ENCODE peak calls at places on chromosomes 2 and 18, in nine cellular contexts. U is prostate gland; J is adrenal gland; R is lower lobe of right lung; E is CD4-positive, CD25-positive, alpha-beta regulatory T cell; L is BE2C; G is pancreas; A is PC-3; T is thoracic aorta. H is an unnamed sample.

GRCh38 chr2:188415754-188416083 is 124.0 kb downstream of the GULP1 start:
- DNase-seq in U (no peak), J (no peak), R (no peak), E (no peak), L (no peak), G (no peak), A (peak; percentile 10), T (no peak), H (no peak)

GRCh38 chr2:181904022-181904632 is 12.6 kb downstream of the ITPRID2 start:
- DNase-seq in U (no peak), J (no peak), R (no peak), E (peak; percentile 36), L (no peak), G (no peak), A (peak; percentile 70), T (no peak), H (no peak)

GRCh38 chr2:221529943-221530652 is 42.0 kb downstream of the EPHA4 start:
- DNase-seq in U (peak; percentile 60), J (no peak), R (no peak), E (no peak), L (no peak), G (no peak), A (peak; percentile 82), T (no peak), H (no peak)

GRCh38 chr2:14967739-14968138 is 335.2 kb downstream of the LRATD1 start:
- DNase-seq in U (no peak), J (no peak), R (no peak), E (no peak), L (no peak), G (no peak), A (no peak), T (no peak), H (no peak)

GRCh38 chr2:99140860-99141109 is 722 bp upstream of the C2orf15 start:
- DNase-seq in U (no peak), J (no peak), R (no peak), E (no peak), L (no peak), G (no peak), A (no peak), T (no peak), H (no peak)

GRCh38 chr18:36769611-36770314 is 59.0 kb downstream of the TPGS2 start:
- DNase-seq in U (no peak), J (no peak), R (peak; percentile 55), E (no peak), L (peak; percentile 46), G (peak; percentile 76), A (no peak), T (no peak), H (no peak)

GRCh38 chr2:121748202-121748601 is 7.2 kb upstream of the TSN start:
- DNase-seq in U (no peak), J (no peak), R (no peak), E (no peak), L (peak; percentile 56), G (no peak), A (peak; percentile 50), T (no peak), H (no peak)

GRCh38 chr2:43174368-43175186 is 51.8 kb downstream of the ZFP36L2 start:
- DNase-seq in U (no peak), J (no peak), R (no peak), E (peak; percentile 86), L (no peak), G (no peak), A (no peak), T (no peak), H (peak; percentile 54)

GRCh38 chr2:62724886-62725711 is 19.6 kb downstream of the EHBP1 start:
- DNase-seq in U (no peak), J (no peak), R (peak; percentile 46), E (no peak), L (peak; percentile 23), G (peak; percentile 57), A (peak; percentile 52), T (no peak), H (peak; percentile 13)

GRCh38 chr2:64914735-64915509 is 74.3 kb upstream of the SLC1A4 start:
- DNase-seq in U (no peak), J (no peak), R (no peak), E (no peak), L (no peak), G (no peak), A (no peak), T (no peak), H (no peak)

GRCh38 chr18:21101172-21101571 is 10.4 kb downstream of the ROCK1 start:
- DNase-seq in U (no peak), J (no peak), R (no peak), E (no peak), L (no peak), G (no peak), A (no peak), T (no peak), H (no peak)

GRCh38 chr2:241571821-241572620 is 13.5 kb downstream of the BOK start:
- DNase-seq in U (no peak), J (no peak), R (peak; percentile 38), E (no peak), L (no peak), G (peak; percentile 58), A (no peak), T (no peak), H (no peak)

GRCh38 chr2:188917632-188918031 is 56.5 kb upstream of the COL3A1 start:
- DNase-seq in U (no peak), J (no peak), R (no peak), E (no peak), L (no peak), G (no peak), A (no peak), T (no peak), H (no peak)

GRCh38 chr18:63178526-63178880 is 141.1 kb downstream of the BCL2 start:
- DNase-seq in U (peak; percentile 51), J (no peak), R (no peak), E (no peak), L (no peak), G (no peak), A (no peak), T (no peak), H (no peak)

GRCh38 chr18:48835119-48835518 is 115.6 kb downstream of the SMAD7 start:
- DNase-seq in U (no peak), J (peak; percentile 9), R (peak; percentile 6), E (no peak), L (no peak), G (peak; percentile 8), A (no peak), T (no peak), H (no peak)

GRCh38 chr2:53438056-53438455 is 329.5 kb upstream of the CHAC2 start:
- DNase-seq in U (no peak), J (no peak), R (no peak), E (no peak), L (no peak), G (no peak), A (no peak), T (no peak), H (no peak)

GRCh38 chr2:65527451-65528240 is 95.2 kb upstream of the SPRED2 start:
- DNase-seq in U (no peak), J (no peak), R (no peak), E (no peak), L (no peak), G (no peak), A (no peak), T (no peak), H (no peak)

GRCh38 chr18:2497797-2498196 is 73.5 kb downstream of the METTL4 start:
- DNase-seq in U (no peak), J (no peak), R (no peak), E (no peak), L (no peak), G (no peak), A (no peak), T (no peak), H (no peak)
- H3K9me3 ChIP-seq in U (no peaks in the 10 kb centered on the region), J (no peaks in the 10 kb centered on the region), R (no peaks in the 10 kb centered on the region), E (no peaks in the 10 kb centered on the region), L (no peaks in the 10 kb centered on the region), G (no peaks in the 10 kb centered on the region), A (no peaks in the 10 kb centered on the region), T (no peaks in the 10 kb centered on the region), H (no peaks in the 10 kb centered on the region)

GRCh38 chr2:82968381-82968780 is 1490.7 kb downstream of the SUCLG1 start:
- DNase-seq in U (no peak), J (no peak), R (no peak), E (no peak), L (no peak), G (no peak), A (no peak), T (no peak), H (no peak)
- H3K9me3 ChIP-seq in U (no peaks in the 10 kb centered on the region), J (no peaks in the 10 kb centered on the region), R (no peaks in the 10 kb centered on the region), E (peaks cover 7% of the 10 kb centered on the region), L (no peaks in the 10 kb centered on the region), G (no peaks in the 10 kb centered on the region), A (no peaks in the 10 kb centered on the region), T (no peaks in the 10 kb centered on the region), H (no peaks in the 10 kb centered on the region)

GRCh38 chr2:228522977-228523376 is 341.5 kb upstream of the SPHKAP start:
- DNase-seq in U (no peak), J (no peak), R (no peak), E (no peak), L (no peak), G (no peak), A (no peak), T (no peak), H (no peak)

GRCh38 chr2:228527481-228527880 is 346.0 kb upstream of the SPHKAP start:
- DNase-seq in U (no peak), J (no peak), R (no peak), E (no peak), L (no peak), G (no peak), A (peak; percentile 19), T (no peak), H (no peak)

GRCh38 chr2:228532233-228532632 is 350.7 kb upstream of the SPHKAP start:
- DNase-seq in U (no peak), J (no peak), R (no peak), E (no peak), L (no peak), G (no peak), A (no peak), T (no peak), H (no peak)

GRCh38 chr2:228522276-228522675 is 340.8 kb upstream of the SPHKAP start:
- DNase-seq in U (no peak), J (no peak), R (no peak), E (no peak), L (no peak), G (no peak), A (no peak), T (no peak), H (no peak)

GRCh38 chr2:228526687-228527086 is 345.2 kb upstream of the SPHKAP start:
- DNase-seq in U (no peak), J (no peak), R (no peak), E (no peak), L (no peak), G (no peak), A (no peak), T (no peak), H (no peak)
- H3K9me3 ChIP-seq in U (no peaks in the 10 kb centered on the region), J (no peaks in the 10 kb centered on the region), R (peaks cover 3% of the 10 kb centered on the region), E (no peaks in the 10 kb centered on the region), L (no peaks in the 10 kb centered on the region), G (no peaks in the 10 kb centered on the region), A (no peaks in the 10 kb centered on the region), T (no peaks in the 10 kb centered on the region), H (no peaks in the 10 kb centered on the region)

DNA sequence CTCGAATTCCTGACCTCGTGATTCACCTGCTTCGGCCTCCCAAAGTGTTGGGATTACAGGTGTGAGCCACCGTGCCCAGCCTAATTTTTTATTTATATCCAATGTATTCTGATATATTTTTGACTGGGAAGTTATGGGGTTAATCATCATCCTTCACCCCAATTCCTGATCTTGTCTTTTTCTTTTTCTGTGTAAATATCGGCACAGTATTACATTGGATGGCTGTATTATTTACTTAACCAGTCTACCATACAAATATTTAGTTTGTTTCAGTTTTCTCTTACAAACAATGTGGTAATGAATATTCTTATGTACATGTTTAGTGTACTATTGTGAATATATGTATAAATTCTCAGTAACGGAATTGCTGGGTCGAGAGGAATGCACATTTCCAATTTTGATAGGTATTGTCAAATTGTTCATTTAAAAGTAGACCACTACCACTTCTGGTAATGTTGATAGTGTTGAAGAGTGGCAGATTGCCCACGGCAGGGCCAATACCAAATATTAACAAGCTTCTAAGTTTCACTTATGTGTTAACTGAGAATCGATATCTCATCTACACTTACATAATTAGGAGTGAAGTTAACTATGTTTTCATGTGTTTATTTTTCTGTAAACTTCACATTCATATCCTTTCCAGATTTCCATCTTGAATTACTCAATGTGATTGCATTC is 196.7 kb downstream of the ALPK2 start:
- DNase-seq in U (no peak), J (no peak), R (no peak), E (no peak), L (no peak), G (no peak), A (no peak), T (no peak), H (no peak)
- H3K9me3 ChIP-seq in U (no peaks in the 10 kb centered on the region), J (no peaks in the 10 kb centered on the region), R (no peaks in the 10 kb centered on the region), E (no peaks in the 10 kb centered on the region), L (no peaks in the 10 kb centered on the region), G (no peaks in the 10 kb centered on the region), A (no peaks in the 10 kb centered on the region), T (no peaks in the 10 kb centered on the region), H (no peaks in the 10 kb centered on the region)

H was measured in T-helper 17 cell.